ENCODE peak calls at places on chromosomes 13 and 19, in five cellular contexts. One of them, this sample, is unnamed.
A peak's percentile ranks its signal among the peaks of the same experiment; 100 is the strongest.

GRCh38 chr19:58382997-58383603 is 2.3 kb upstream of the ZNF837 start:
- DNase-seq in GM13977: no peak
- DNase-seq in glutamatergic neuron: no peak
- DNase-seq in right atrium auricular region: no peak
- DNase-seq in GM23338: no peak
- DNase-seq in this sample: no peak

GRCh38 chr19:55646889-55647731 is 902 bp upstream of the CCDC106 start:
- DNase-seq in GM13977: peak; percentile 57
- DNase-seq in glutamatergic neuron: no peak
- DNase-seq in right atrium auricular region: no peak
- DNase-seq in GM23338: no peak
- DNase-seq in this sample: no peak

GRCh38 chr19:29879655-29879974 is 62.4 kb upstream of the URI1 start:
- DNase-seq in GM13977: no peak
- DNase-seq in glutamatergic neuron: no peak
- DNase-seq in right atrium auricular region: no peak
- DNase-seq in GM23338: no peak
- DNase-seq in this sample: no peak

GRCh38 chr13:86572115-86572514 is 772.9 kb upstream of the SLITRK6 start:
- DNase-seq in GM13977: no peak
- DNase-seq in glutamatergic neuron: no peak
- DNase-seq in right atrium auricular region: no peak
- DNase-seq in GM23338: no peak
- DNase-seq in this sample: no peak

GRCh38 chr19:43755256-43755801 is 567 bp upstream of the SMG9 start:
- DNase-seq in GM13977: peak; percentile 77
- DNase-seq in glutamatergic neuron: peak; percentile 84
- DNase-seq in right atrium auricular region: peak; percentile 79
- DNase-seq in GM23338: peak; percentile 61
- DNase-seq in this sample: peak; percentile 74

GRCh38 chr19:434152-434960 is 25.4 kb upstream of the C2CD4C start:
- DNase-seq in GM13977: no peak
- DNase-seq in glutamatergic neuron: no peak
- DNase-seq in right atrium auricular region: no peak
- DNase-seq in GM23338: no peak
- DNase-seq in this sample: no peak

GRCh38 chr13:111911141-111911720 is 155.7 kb upstream of the SOX1 start:
- DNase-seq in GM13977: no peak
- DNase-seq in glutamatergic neuron: no peak
- DNase-seq in right atrium auricular region: peak; percentile 50
- DNase-seq in GM23338: no peak
- DNase-seq in this sample: no peak

GRCh38 chr13:30792257-30793000 is 57.1 kb downstream of the ALOX5AP start:
- DNase-seq in GM13977: no peak
- DNase-seq in glutamatergic neuron: peak; percentile 54
- DNase-seq in right atrium auricular region: peak; percentile 80
- DNase-seq in GM23338: peak; percentile 20
- DNase-seq in this sample: no peak

GRCh38 chr19:54454781-54455675 is 6.0 kb downstream of the LENG8 start:
- DNase-seq in GM13977: no peak
- DNase-seq in glutamatergic neuron: no peak
- DNase-seq in right atrium auricular region: no peak
- DNase-seq in GM23338: no peak
- DNase-seq in this sample: no peak

GRCh38 chr13:99585609-99586008 is 84.3 kb downstream of the TM9SF2 start:
- DNase-seq in GM13977: no peak
- DNase-seq in glutamatergic neuron: no peak
- DNase-seq in right atrium auricular region: no peak
- DNase-seq in GM23338: no peak
- DNase-seq in this sample: no peak

GRCh38 chr19:15124572-15125231 is 17.5 kb downstream of the SYDE1 start:
- DNase-seq in GM13977: no peak
- DNase-seq in glutamatergic neuron: peak; percentile 84
- DNase-seq in right atrium auricular region: no peak
- DNase-seq in GM23338: peak; percentile 87
- DNase-seq in this sample: no peak

GRCh38 chr13:61410669-61411297 is 4.9 kb downstream of the PCDH20 start:
- DNase-seq in GM13977: peak; percentile 38
- DNase-seq in glutamatergic neuron: no peak
- DNase-seq in right atrium auricular region: no peak
- DNase-seq in GM23338: peak; percentile 37
- DNase-seq in this sample: peak; percentile 16

GRCh38 chr19:6268382-6268771 is 11.4 kb downstream of the MLLT1 start:
- DNase-seq in GM13977: no peak
- DNase-seq in glutamatergic neuron: no peak
- DNase-seq in right atrium auricular region: no peak
- DNase-seq in GM23338: no peak
- DNase-seq in this sample: no peak

GRCh38 chr19:1923319-1923718 is 17.7 kb upstream of the CSNK1G2 start:
- DNase-seq in GM13977: peak; percentile 73
- DNase-seq in glutamatergic neuron: no peak
- DNase-seq in right atrium auricular region: no peak
- DNase-seq in GM23338: no peak
- DNase-seq in this sample: peak; percentile 48

GRCh38 chr19:50658438-50659317 is 9.4 kb downstream of the C19orf81 start:
- DNase-seq in GM13977: peak; percentile 93
- DNase-seq in glutamatergic neuron: peak; percentile 97
- DNase-seq in right atrium auricular region: no peak
- DNase-seq in GM23338: peak; percentile 97
- DNase-seq in this sample: peak; percentile 78

GRCh38 chr13:20426766-20427448 is 98.8 kb downstream of the CRYL1 start:
- DNase-seq in GM13977: no peak
- DNase-seq in glutamatergic neuron: no peak
- DNase-seq in right atrium auricular region: no peak
- DNase-seq in GM23338: no peak
- DNase-seq in this sample: no peak

GRCh38 chr13:52906122-52906903 is 57.9 kb upstream of the PCDH8 start:
- DNase-seq in GM13977: no peak
- DNase-seq in glutamatergic neuron: no peak
- DNase-seq in right atrium auricular region: no peak
- DNase-seq in GM23338: peak; percentile 54
- DNase-seq in this sample: no peak

GRCh38 chr19:19644054-19644388 is 564 bp upstream of the GMIP start:
- DNase-seq in GM13977: no peak
- DNase-seq in glutamatergic neuron: no peak
- DNase-seq in right atrium auricular region: no peak
- DNase-seq in GM23338: no peak
- DNase-seq in this sample: no peak

GRCh38 chr13:34776984-34777913 is 164.8 kb upstream of the NBEA start:
- DNase-seq in GM13977: no peak
- DNase-seq in glutamatergic neuron: no peak
- DNase-seq in right atrium auricular region: no peak
- DNase-seq in GM23338: peak; percentile 37
- DNase-seq in this sample: no peak

GRCh38 chr13:34776390-34776981 is 165.6 kb upstream of the NBEA start:
- DNase-seq in GM13977: no peak
- DNase-seq in glutamatergic neuron: no peak
- DNase-seq in right atrium auricular region: no peak
- DNase-seq in GM23338: no peak
- DNase-seq in this sample: no peak

GRCh38 chr13:34777914-34778303 is 164.2 kb upstream of the NBEA start:
- DNase-seq in GM13977: no peak
- DNase-seq in glutamatergic neuron: no peak
- DNase-seq in right atrium auricular region: no peak
- DNase-seq in GM23338: no peak
- DNase-seq in this sample: no peak

DNA sequence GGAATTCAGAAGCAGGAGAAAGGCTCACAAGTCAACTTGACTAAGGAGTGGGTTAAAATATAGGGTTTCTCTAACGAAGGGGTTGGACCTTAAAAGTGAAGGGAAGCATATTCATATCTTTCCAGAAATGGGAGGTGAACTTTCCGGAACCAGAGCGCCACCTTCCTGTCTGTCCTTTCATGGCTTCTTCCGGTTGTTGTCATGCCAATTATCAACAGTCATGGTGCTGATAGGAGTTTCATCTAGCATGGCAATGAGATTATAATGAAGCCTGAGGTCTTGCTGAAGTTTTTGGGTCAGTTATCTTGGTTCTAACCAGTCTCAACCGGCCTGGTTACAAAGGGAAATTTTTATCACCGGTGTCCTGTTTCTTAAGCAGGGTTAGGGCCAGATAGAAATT is 162.9 kb upstream of the NBEA start:
- DNase-seq in GM13977: no peak
- DNase-seq in glutamatergic neuron: no peak
- DNase-seq in right atrium auricular region: no peak
- DNase-seq in GM23338: peak; percentile 15
- DNase-seq in this sample: no peak
- TF ChIP-seq CTCF in GM13977: no peak
- TF ChIP-seq CTCF in glutamatergic neuron: no peak
- TF ChIP-seq CTCF in right atrium auricular region: no peak
- TF ChIP-seq CTCF in GM23338: peak; percentile 47
- TF ChIP-seq CTCF in this sample: no peak

GRCh38 chr19:13037718-13038117 is 42.4 kb downstream of the NFIX start:
- DNase-seq in GM13977: no peak
- DNase-seq in glutamatergic neuron: no peak
- DNase-seq in right atrium auricular region: no peak
- DNase-seq in GM23338: no peak
- DNase-seq in this sample: no peak

GRCh38 chr19:13037161-13037560 is 41.9 kb downstream of the NFIX start:
- DNase-seq in GM13977: no peak
- DNase-seq in glutamatergic neuron: no peak
- DNase-seq in right atrium auricular region: no peak
- DNase-seq in GM23338: no peak
- DNase-seq in this sample: no peak

GRCh38 chr19:13040232-13040915 is 45.1 kb downstream of the NFIX start:
- DNase-seq in GM13977: no peak
- DNase-seq in glutamatergic neuron: no peak
- DNase-seq in right atrium auricular region: no peak
- DNase-seq in GM23338: no peak
- DNase-seq in this sample: no peak

GRCh38 chr19:13039211-13039789 is 44.0 kb downstream of the NFIX start:
- DNase-seq in GM13977: no peak
- DNase-seq in glutamatergic neuron: no peak
- DNase-seq in right atrium auricular region: no peak
- DNase-seq in GM23338: no peak
- DNase-seq in this sample: no peak

DNA sequence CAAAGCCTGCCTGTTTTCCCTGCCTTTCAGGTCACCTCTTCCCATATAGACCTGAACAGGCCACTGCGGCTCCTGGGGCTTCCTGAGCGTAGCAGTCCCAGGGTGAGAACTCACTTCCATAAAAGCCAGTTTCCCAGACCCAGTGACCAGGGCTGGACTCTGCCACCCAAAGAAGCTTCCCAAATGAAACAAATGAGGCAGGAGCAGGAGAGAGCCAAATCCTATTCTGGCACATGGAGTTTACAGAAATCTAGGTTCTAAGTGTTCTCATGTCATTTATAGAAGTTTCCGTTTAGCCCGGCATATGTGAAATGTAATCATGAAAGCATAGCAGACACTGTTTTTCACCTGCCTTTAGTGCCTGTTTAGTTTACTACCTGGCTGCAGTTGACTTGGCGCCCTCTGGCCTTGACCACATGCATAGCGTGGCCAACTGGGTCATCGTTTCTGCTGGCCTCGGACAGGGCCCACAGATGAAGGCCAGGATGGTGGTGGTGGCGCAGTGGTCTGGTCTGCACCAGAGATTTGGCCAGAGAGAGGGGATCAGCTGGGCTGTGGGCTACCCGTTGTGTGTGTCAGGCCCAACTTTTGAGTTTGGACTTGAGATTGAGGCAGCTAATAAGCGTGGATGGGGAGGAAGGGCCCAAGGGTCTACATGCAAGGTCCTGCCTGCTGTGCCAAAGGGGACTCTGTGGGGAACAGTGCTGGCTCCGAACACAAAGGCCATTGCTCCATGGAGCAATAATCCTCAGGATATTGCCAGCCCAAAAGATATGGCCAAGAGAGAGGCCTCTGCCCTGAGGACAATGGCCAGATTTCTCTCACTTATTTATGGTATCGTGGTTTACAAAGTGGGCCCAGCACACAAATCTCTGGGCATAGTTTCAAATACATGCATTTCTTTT is 43.3 kb downstream of the NFIX start:
- DNase-seq in GM13977: no peak
- DNase-seq in glutamatergic neuron: no peak
- DNase-seq in right atrium auricular region: no peak
- DNase-seq in GM23338: no peak
- DNase-seq in this sample: no peak
- TF ChIP-seq CTCF in GM13977: peak; percentile 8
- TF ChIP-seq CTCF in glutamatergic neuron: no peak
- TF ChIP-seq CTCF in right atrium auricular region: no peak
- TF ChIP-seq CTCF in GM23338: peak; percentile 43
- TF ChIP-seq CTCF in this sample: peak; percentile 5

DNA sequence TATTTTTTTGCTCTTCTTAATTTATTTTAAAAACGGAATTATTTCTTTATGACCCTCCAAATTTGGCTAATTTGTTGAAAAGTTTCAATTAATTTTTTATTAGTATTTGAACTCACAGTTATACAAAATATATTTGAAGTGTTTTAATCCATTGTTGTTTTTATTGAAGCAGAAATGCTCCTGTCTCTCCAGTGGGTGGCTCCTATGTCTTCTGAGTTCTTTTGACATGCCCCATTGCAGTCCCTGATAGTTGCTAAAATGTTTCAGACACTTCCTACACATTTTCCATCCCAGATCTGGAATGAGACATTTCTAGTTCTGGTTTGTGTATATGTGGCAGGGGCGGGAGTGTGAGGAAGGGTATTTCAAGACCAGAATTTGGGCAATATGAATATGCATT is 579.4 kb upstream of the PRR20A start:
- DNase-seq in GM13977: no peak
- DNase-seq in glutamatergic neuron: no peak
- DNase-seq in right atrium auricular region: no peak
- DNase-seq in GM23338: peak; percentile 26
- DNase-seq in this sample: no peak
- TF ChIP-seq CTCF in GM13977: no peak
- TF ChIP-seq CTCF in glutamatergic neuron: peak; percentile 26
- TF ChIP-seq CTCF in right atrium auricular region: no peak
- TF ChIP-seq CTCF in GM23338: peak; percentile 49
- TF ChIP-seq CTCF in this sample: no peak

GRCh38 chr19:38355728-38356725 is 18.3 kb upstream of the PSMD8 start:
- DNase-seq in GM13977: no peak
- DNase-seq in glutamatergic neuron: no peak
- DNase-seq in right atrium auricular region: no peak
- DNase-seq in GM23338: no peak
- DNase-seq in this sample: no peak
- TF ChIP-seq CTCF in GM13977: no peak
- TF ChIP-seq CTCF in glutamatergic neuron: no peak
- TF ChIP-seq CTCF in right atrium auricular region: no peak
- TF ChIP-seq CTCF in GM23338: no peak
- TF ChIP-seq CTCF in this sample: no peak

This sample was measured in GM10248.